ENCODE peak calls at places on chromosomes 3 and 15, in four cellular contexts. B is left colon, K is AG10803, L is pancreas. M is an unnamed sample.

GRCh38 chr3:192947421-192947820 is 29.8 kb upstream of the MB21D2 start:
- DNase-seq in B (no peak), K (no peak), L (no peak), M (no peak)

GRCh38 chr15:101480613-101481380 is 8.7 kb downstream of the PCSK6 start:
- DNase-seq in B (no peak), K (no peak), L (no peak), M (no peak)

GRCh38 chr3:159953320-159953719 is 35.3 kb upstream of the IL12A start:
- DNase-seq in B (no peak), K (no peak), L (no peak), M (no peak)

GRCh38 chr3:183253364-183253960 is 409 bp downstream of the B3GNT5 start:
- DNase-seq in B (peak), K (peak), L (peak), M (peak)

GRCh38 chr3:4977889-4978258 is 1.4 kb upstream of the BHLHE40 start:
- DNase-seq in B (no peak), K (no peak), L (no peak), M (no peak)

GRCh38 chr3:168989396-168989795 is 674.1 kb downstream of the MECOM start:
- DNase-seq in B (no peak), K (no peak), L (no peak), M (no peak)

GRCh38 chr3:112360574-112360973 is 27.6 kb downstream of the CD200 start:
- DNase-seq in B (no peak), K (peak), L (peak), M (no peak)

GRCh38 chr3:11603628-11604027 is 40.1 kb downstream of the VGLL4 start:
- DNase-seq in B (no peak), K (peak), L (no peak), M (no peak)

GRCh38 chr3:24110051-24110450 is 165.0 kb downstream of the NR1D2 start:
- DNase-seq in B (no peak), K (peak), L (no peak), M (no peak)

GRCh38 chr15:26376243-26376642 is 396.6 kb downstream of the GABRB3 start:
- DNase-seq in B (no peak), K (no peak), L (no peak), M (no peak)

GRCh38 chr15:80152896-80153876 is at the start of gene FAH:
- DNase-seq in B (no peak), K (peak), L (peak), M (peak)

GRCh38 chr3:39180183-39180545 is 12.2 kb downstream of the XIRP1 start:
- DNase-seq in B (no peak), K (no peak), L (no peak), M (no peak)

GRCh38 chr15:33008284-33009011 is 186.1 kb downstream of the FMN1 start:
- DNase-seq in B (no peak), K (peak), L (no peak), M (no peak)

GRCh38 chr3:17836919-17837318 is 94.5 kb upstream of the TBC1D5 start:
- DNase-seq in B (no peak), K (no peak), L (no peak), M (no peak)

GRCh38 chr15:60358935-60359672 is 38.7 kb downstream of the ANXA2 start:
- DNase-seq in B (no peak), K (peak), L (no peak), M (no peak)

GRCh38 chr15:65067645-65068416 is at the start of gene RASL12:
- DNase-seq in B (no peak), K (no peak), L (no peak), M (peak)

GRCh38 chr3:14725564-14726420 is 50.9 kb downstream of the C3orf20 start:
- DNase-seq in B (peak), K (peak), L (no peak), M (peak)

GRCh38 chr15:28002136-28002861 is 96.8 kb downstream of the OCA2 start:
- DNase-seq in B (no peak), K (no peak), L (no peak), M (no peak)

GRCh38 chr15:74920472-74920871 is 13.8 kb upstream of the FAM219B start:
- DNase-seq in B (no peak), K (no peak), L (no peak), M (no peak)

GRCh38 chr15:68383161-68384074 is 48.5 kb downstream of the ITGA11 start:
- DNase-seq in B (no peak), K (peak), L (no peak), M (peak)

GRCh38 chr3:61646851-61647525 is 85.6 kb downstream of the PTPRG start:
- DNase-seq in B (no peak), K (no peak), L (no peak), M (no peak)

GRCh38 chr15:89244512-89244869 is 712 bp downstream of the FANCI start:
- DNase-seq in B (no peak), K (no peak), L (no peak), M (no peak)

GRCh38 chr15:66617137-66618090 is 51.6 kb upstream of the LCTL start:
- DNase-seq in B (peak), K (peak), L (peak), M (no peak)

GRCh38 chr3:138297059-138297607 is 32.5 kb downstream of the NME9 start:
- DNase-seq in B (no peak), K (no peak), L (no peak), M (no peak)

GRCh38 chr3:53881691-53882593 is at the start of gene ACTR8:
- DNase-seq in B (peak), K (peak), L (peak), M (peak)

GRCh38 chr3:141242722-141243092 is 11.1 kb downstream of the PXYLP1 start:
- DNase-seq in B (no peak), K (no peak), L (no peak), M (no peak)